ENCODE peak calls at places on chromosomes 12 and 14, in six cellular contexts. Q, K, E, T, O and H are unnamed samples.
A peak's percentile ranks its signal among the peaks of the same experiment; 100 is the strongest.

GRCh38 chr12:28065889-28066630 is 93.5 kb upstream of the PTHLH start:
- DNase-seq in Q (no peak), K (no peak), E (no peak), T (no peak), O (no peak), H (no peak)

GRCh38 chr12:92466391-92467305 is 236.1 kb upstream of the PLEKHG7 start:
- DNase-seq in Q (no peak), K (no peak), E (no peak), T (no peak), O (no peak), H (peak; percentile 36)

GRCh38 chr14:35254736-35255135 is 37.4 kb upstream of the PSMA6 start:
- DNase-seq in Q (no peak), K (no peak), E (no peak), T (no peak), O (no peak), H (no peak)

GRCh38 chr12:19894049-19894448 is 454.8 kb downstream of the AEBP2 start:
- DNase-seq in Q (no peak), K (no peak), E (no peak), T (no peak), O (peak; percentile 61), H (no peak)

GRCh38 chr14:98114122-98114895 is 1157.7 kb downstream of the BCL11B start:
- DNase-seq in Q (no peak), K (no peak), E (no peak), T (no peak), O (no peak), H (peak; percentile 52)

GRCh38 chr14:69614592-69614991 is 3.2 kb downstream of the SUSD6 start:
- DNase-seq in Q (no peak), K (peak; percentile 72), E (no peak), T (no peak), O (no peak), H (no peak)

GRCh38 chr14:54106802-54107377 is 150.3 kb upstream of the BMP4 start:
- DNase-seq in Q (no peak), K (no peak), E (no peak), T (no peak), O (no peak), H (no peak)

GRCh38 chr12:53380797-53381738 is 1.1 kb downstream of the SP1 start:
- DNase-seq in Q (no peak), K (peak; percentile 47), E (no peak), T (no peak), O (no peak), H (no peak)

GRCh38 chr12:123713398-123714301 is 1.5 kb downstream of the ATP6V0A2 start:
- DNase-seq in Q (no peak), K (no peak), E (no peak), T (peak; percentile 27), O (no peak), H (no peak)

GRCh38 chr12:53579545-53579955 is 46.6 kb downstream of the ATF7 start:
- DNase-seq in Q (no peak), K (no peak), E (no peak), T (no peak), O (no peak), H (no peak)

GRCh38 chr12:106280101-106280500 is 22.4 kb upstream of the TCP11L2 start:
- DNase-seq in Q (no peak), K (no peak), E (no peak), T (no peak), O (no peak), H (no peak)

GRCh38 chr12:94618995-94619695 is 31.2 kb downstream of the TMCC3 start:
- DNase-seq in Q (no peak), K (no peak), E (no peak), T (no peak), O (peak; percentile 18), H (no peak)

GRCh38 chr14:79496701-79497100 is 714.6 kb downstream of the DIO2 start:
- DNase-seq in Q (no peak), K (no peak), E (no peak), T (no peak), O (no peak), H (no peak)

GRCh38 chr12:87756111-87756510 is 273.1 kb downstream of the C12orf50 start:
- DNase-seq in Q (no peak), K (no peak), E (no peak), T (no peak), O (peak; percentile 42), H (peak; percentile 99)

GRCh38 chr12:53176750-53177149 is 3.8 kb upstream of the ZNF740 start:
- DNase-seq in Q (no peak), K (no peak), E (no peak), T (no peak), O (no peak), H (no peak)

GRCh38 chr12:54355104-54355815 is 9.0 kb downstream of the GPR84 start:
- DNase-seq in Q (no peak), K (no peak), E (no peak), T (no peak), O (no peak), H (no peak)

GRCh38 chr12:131092911-131093901 is 139.5 kb downstream of the ADGRD1 start:
- DNase-seq in Q (no peak), K (peak; percentile 44), E (peak; percentile 6), T (no peak), O (no peak), H (peak; percentile 4)

GRCh38 chr12:103751171-103751570 is 89.9 kb downstream of the NT5DC3 start:
- DNase-seq in Q (no peak), K (no peak), E (no peak), T (no peak), O (no peak), H (no peak)

GRCh38 chr12:61750604-61751003 is 509.6 kb upstream of the USP15 start:
- DNase-seq in Q (no peak), K (no peak), E (no peak), T (no peak), O (no peak), H (no peak)

GRCh38 chr14:45492876-45493275 is 239.9 kb upstream of the MIS18BP1 start:
- DNase-seq in Q (no peak), K (no peak), E (no peak), T (no peak), O (no peak), H (no peak)

GRCh38 chr12:7907009-7907408 is 29.0 kb downstream of the SLC2A3 start:
- DNase-seq in Q (peak; percentile 32), K (no peak), E (peak; percentile 50), T (peak; percentile 28), O (peak; percentile 4), H (peak; percentile 9)

GRCh38 chr12:82627799-82628198 is 58.9 kb upstream of the TMTC2 start:
- DNase-seq in Q (no peak), K (no peak), E (no peak), T (peak; percentile 18), O (peak; percentile 7), H (peak; percentile 13)
- TF ChIP-seq CTCF in Q (no peak), K (no peak), E (peak; percentile 43), T (peak; percentile 59), O (peak; percentile 63), H (peak; percentile 61)

GRCh38 chr14:73238941-73239340 is 1.6 kb downstream of the PAPLN start:
- DNase-seq in Q (no peak), K (no peak), E (no peak), T (peak; percentile 25), O (no peak), H (no peak)

GRCh38 chr14:73238262-73238852 is 1.1 kb downstream of the PAPLN start:
- DNase-seq in Q (no peak), K (no peak), E (no peak), T (no peak), O (no peak), H (peak; percentile 86)

GRCh38 chr14:73237786-73238261 is 518 bp downstream of the PAPLN start:
- DNase-seq in Q (no peak), K (no peak), E (no peak), T (peak; percentile 82), O (no peak), H (no peak)

GRCh38 chr14:73240816-73241480 is 3.6 kb downstream of the PAPLN start:
- DNase-seq in Q (no peak), K (no peak), E (no peak), T (peak; percentile 34), O (no peak), H (no peak)

DNA sequence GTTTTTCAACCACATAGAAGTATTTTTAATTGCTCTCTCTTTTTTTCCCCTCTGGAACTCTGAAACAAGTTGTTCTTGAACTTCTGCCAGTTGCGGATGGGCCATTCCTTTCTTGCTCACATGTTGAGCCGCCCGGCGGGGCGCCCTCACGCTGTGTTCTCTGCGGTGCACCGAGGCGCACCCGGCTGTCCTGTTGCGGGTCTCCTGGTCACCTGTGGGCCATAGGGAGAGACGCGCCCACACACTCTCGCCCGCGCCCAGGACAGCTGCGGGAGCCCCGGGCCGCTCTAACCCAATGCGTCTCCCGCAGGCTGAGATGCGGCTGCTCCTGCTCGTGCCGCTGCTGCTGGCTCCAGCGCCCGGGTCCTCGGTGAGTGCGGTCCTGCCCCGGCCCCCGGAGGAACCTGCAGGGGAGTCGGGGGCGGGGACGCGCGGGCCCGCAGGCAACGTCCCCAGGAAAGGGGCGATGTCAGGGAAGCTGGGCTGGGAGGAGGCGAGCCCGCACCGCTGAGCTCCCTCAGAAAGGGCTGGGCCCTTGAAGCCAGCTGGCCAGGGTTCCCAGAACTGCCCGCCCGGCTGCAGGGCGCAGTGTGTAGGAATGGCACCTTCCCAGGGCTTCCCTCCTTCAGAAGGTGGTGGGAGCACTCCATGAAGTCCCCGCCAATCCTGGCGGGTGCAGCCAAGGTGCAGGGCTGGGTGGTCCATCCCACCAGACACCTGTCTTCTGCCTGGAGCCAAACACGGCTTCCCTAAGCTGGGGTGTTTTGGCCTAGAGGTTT is 2.3 kb downstream of the PAPLN start:
- DNase-seq in Q (no peak), K (peak; percentile 59), E (no peak), T (peak; percentile 74), O (no peak), H (peak; percentile 53)
- H3K4me3 ChIP-seq in Q (no peak overlapping the region), K (peak overlapping the region; percentile 64), E (no peak overlapping the region), T (peak overlapping the region; percentile 6), O (no peak overlapping the region), H (peak overlapping the region; percentile 49)

DNA sequence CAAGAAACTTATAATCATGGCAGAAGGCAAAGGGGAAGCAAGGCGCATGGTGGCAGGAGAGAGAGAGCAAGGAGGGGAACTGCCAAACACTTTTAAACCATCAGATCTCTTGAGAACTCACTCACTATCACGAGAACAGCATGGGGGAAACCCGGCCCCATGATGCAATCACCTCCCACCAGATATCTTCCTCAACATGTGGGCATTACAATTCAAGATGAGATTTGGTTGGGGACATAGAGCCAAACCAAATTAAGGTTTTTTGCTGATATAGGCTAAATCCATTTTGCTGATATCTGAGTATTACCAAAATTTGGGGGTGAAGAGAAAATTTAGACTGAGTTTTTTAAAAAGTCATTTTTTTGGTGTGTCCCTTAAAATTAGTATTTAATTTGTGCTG is 54.9 kb upstream of the TMX1 start:
- DNase-seq in Q (no peak), K (no peak), E (no peak), T (no peak), O (no peak), H (no peak)
- TF ChIP-seq CTCF in Q (no peak), K (no peak), E (no peak), T (no peak), O (no peak), H (no peak)

GRCh38 chr12:116125981-116126566 is 151.4 kb downstream of the MED13L start:
- DNase-seq in Q (no peak), K (peak; percentile 49), E (no peak), T (no peak), O (no peak), H (no peak)

GRCh38 chr12:116121453-116121871 is 156.0 kb downstream of the MED13L start:
- DNase-seq in Q (no peak), K (no peak), E (no peak), T (no peak), O (no peak), H (no peak)

GRCh38 chr12:116125084-116125483 is 152.4 kb downstream of the MED13L start:
- DNase-seq in Q (no peak), K (no peak), E (no peak), T (no peak), O (no peak), H (no peak)

GRCh38 chr12:116122639-116123038 is 154.9 kb downstream of the MED13L start:
- DNase-seq in Q (no peak), K (no peak), E (no peak), T (no peak), O (no peak), H (no peak)

GRCh38 chr12:116123511-116124258 is 153.8 kb downstream of the MED13L start:
- DNase-seq in Q (no peak), K (peak; percentile 48), E (peak; percentile 79), T (peak; percentile 23), O (no peak), H (peak; percentile 62)
- H3K4me3 ChIP-seq in Q (no peak overlapping the region), K (peak overlapping the region; percentile 12), E (peak overlapping the region; percentile 42), T (peak overlapping the region; percentile 41), O (no peak overlapping the region), H (no peak overlapping the region)